ENCODE peak calls at places on chromosomes 7 and 10, in seven cellular contexts. One of them, this sample, is unnamed.

GRCh38 chr7:28351450-28351849 is 60.9 kb upstream of the CREB5 start:
- DNase-seq in glutamatergic neuron: no peak
- DNase-seq in H7: no peak
- DNase-seq in choroid plexus epithelial cell: no peak
- DNase-seq in naive thymus-derived CD4-positive, alpha-beta T cell: no peak
- DNase-seq in GDM1: no peak
- DNase-seq in stimulated activated CD4-positive, alpha-beta T cell treated with anti-CD3 and anti-CD28 coated beads, Interleukin-1b, Interleukin-23, amount 100 ng/mL, for 4 hours: no peak
- DNase-seq in this sample: no peak

GRCh38 chr7:84237533-84238173 is 43.1 kb upstream of the SEMA3A start:
- DNase-seq in glutamatergic neuron: no peak
- DNase-seq in H7: no peak
- DNase-seq in choroid plexus epithelial cell: peak
- DNase-seq in naive thymus-derived CD4-positive, alpha-beta T cell: no peak
- DNase-seq in GDM1: no peak
- DNase-seq in stimulated activated CD4-positive, alpha-beta T cell treated with anti-CD3 and anti-CD28 coated beads, Interleukin-1b, Interleukin-23, amount 100 ng/mL, for 4 hours: no peak
- DNase-seq in this sample: no peak

GRCh38 chr7:25675789-25676474 is 447.6 kb upstream of the NPVF start:
- DNase-seq in glutamatergic neuron: no peak
- DNase-seq in H7: no peak
- DNase-seq in choroid plexus epithelial cell: no peak
- DNase-seq in naive thymus-derived CD4-positive, alpha-beta T cell: no peak
- DNase-seq in GDM1: no peak
- DNase-seq in stimulated activated CD4-positive, alpha-beta T cell treated with anti-CD3 and anti-CD28 coated beads, Interleukin-1b, Interleukin-23, amount 100 ng/mL, for 4 hours: no peak
- DNase-seq in this sample: no peak

GRCh38 chr10:24910574-24910973 is 41.8 kb downstream of the PRTFDC1 start:
- DNase-seq in glutamatergic neuron: no peak
- DNase-seq in H7: no peak
- DNase-seq in choroid plexus epithelial cell: no peak
- DNase-seq in naive thymus-derived CD4-positive, alpha-beta T cell: no peak
- DNase-seq in GDM1: no peak
- DNase-seq in stimulated activated CD4-positive, alpha-beta T cell treated with anti-CD3 and anti-CD28 coated beads, Interleukin-1b, Interleukin-23, amount 100 ng/mL, for 4 hours: no peak
- DNase-seq in this sample: no peak

GRCh38 chr7:157811946-157812345 is 475.1 kb downstream of the DNAJB6 start:
- DNase-seq in glutamatergic neuron: no peak
- DNase-seq in H7: no peak
- DNase-seq in choroid plexus epithelial cell: no peak
- DNase-seq in naive thymus-derived CD4-positive, alpha-beta T cell: no peak
- DNase-seq in GDM1: no peak
- DNase-seq in stimulated activated CD4-positive, alpha-beta T cell treated with anti-CD3 and anti-CD28 coated beads, Interleukin-1b, Interleukin-23, amount 100 ng/mL, for 4 hours: no peak
- DNase-seq in this sample: no peak

GRCh38 chr10:63396123-63396719 is 69.6 kb downstream of the JMJD1C start:
- DNase-seq in glutamatergic neuron: no peak
- DNase-seq in H7: no peak
- DNase-seq in choroid plexus epithelial cell: peak
- DNase-seq in naive thymus-derived CD4-positive, alpha-beta T cell: no peak
- DNase-seq in GDM1: no peak
- DNase-seq in stimulated activated CD4-positive, alpha-beta T cell treated with anti-CD3 and anti-CD28 coated beads, Interleukin-1b, Interleukin-23, amount 100 ng/mL, for 4 hours: no peak
- DNase-seq in this sample: no peak

GRCh38 chr10:101897633-101898032 is 54.0 kb upstream of the KCNIP2 start:
- DNase-seq in glutamatergic neuron: no peak
- DNase-seq in H7: no peak
- DNase-seq in choroid plexus epithelial cell: peak
- DNase-seq in naive thymus-derived CD4-positive, alpha-beta T cell: no peak
- DNase-seq in GDM1: no peak
- DNase-seq in stimulated activated CD4-positive, alpha-beta T cell treated with anti-CD3 and anti-CD28 coated beads, Interleukin-1b, Interleukin-23, amount 100 ng/mL, for 4 hours: no peak
- DNase-seq in this sample: no peak

GRCh38 chr10:120552262-120552661 is 95.2 kb downstream of the PLPP4 start:
- DNase-seq in glutamatergic neuron: no peak
- DNase-seq in H7: no peak
- DNase-seq in choroid plexus epithelial cell: no peak
- DNase-seq in naive thymus-derived CD4-positive, alpha-beta T cell: no peak
- DNase-seq in GDM1: no peak
- DNase-seq in stimulated activated CD4-positive, alpha-beta T cell treated with anti-CD3 and anti-CD28 coated beads, Interleukin-1b, Interleukin-23, amount 100 ng/mL, for 4 hours: no peak
- DNase-seq in this sample: no peak

GRCh38 chr10:79422178-79422892 is 23.1 kb downstream of the ZCCHC24 start:
- DNase-seq in glutamatergic neuron: no peak
- DNase-seq in H7: no peak
- DNase-seq in choroid plexus epithelial cell: peak
- DNase-seq in naive thymus-derived CD4-positive, alpha-beta T cell: no peak
- DNase-seq in GDM1: no peak
- DNase-seq in stimulated activated CD4-positive, alpha-beta T cell treated with anti-CD3 and anti-CD28 coated beads, Interleukin-1b, Interleukin-23, amount 100 ng/mL, for 4 hours: no peak
- DNase-seq in this sample: no peak

GRCh38 chr10:43024524-43024923 is 52.3 kb upstream of the RET start:
- DNase-seq in glutamatergic neuron: no peak
- DNase-seq in H7: no peak
- DNase-seq in choroid plexus epithelial cell: no peak
- DNase-seq in naive thymus-derived CD4-positive, alpha-beta T cell: no peak
- DNase-seq in GDM1: no peak
- DNase-seq in stimulated activated CD4-positive, alpha-beta T cell treated with anti-CD3 and anti-CD28 coated beads, Interleukin-1b, Interleukin-23, amount 100 ng/mL, for 4 hours: no peak
- DNase-seq in this sample: no peak

GRCh38 chr10:5933909-5934546 is 43.3 kb downstream of the IL15RA start:
- DNase-seq in glutamatergic neuron: no peak
- DNase-seq in H7: no peak
- DNase-seq in choroid plexus epithelial cell: no peak
- DNase-seq in naive thymus-derived CD4-positive, alpha-beta T cell: no peak
- DNase-seq in GDM1: no peak
- DNase-seq in stimulated activated CD4-positive, alpha-beta T cell treated with anti-CD3 and anti-CD28 coated beads, Interleukin-1b, Interleukin-23, amount 100 ng/mL, for 4 hours: no peak
- DNase-seq in this sample: no peak

GRCh38 chr10:129662386-129662785 is 195.3 kb downstream of the MGMT start:
- DNase-seq in glutamatergic neuron: peak
- DNase-seq in H7: no peak
- DNase-seq in choroid plexus epithelial cell: no peak
- DNase-seq in naive thymus-derived CD4-positive, alpha-beta T cell: no peak
- DNase-seq in GDM1: no peak
- DNase-seq in stimulated activated CD4-positive, alpha-beta T cell treated with anti-CD3 and anti-CD28 coated beads, Interleukin-1b, Interleukin-23, amount 100 ng/mL, for 4 hours: no peak
- DNase-seq in this sample: no peak

GRCh38 chr7:148337166-148337565 is 253.4 kb upstream of the C7orf33 start:
- DNase-seq in glutamatergic neuron: no peak
- DNase-seq in H7: peak
- DNase-seq in choroid plexus epithelial cell: no peak
- DNase-seq in naive thymus-derived CD4-positive, alpha-beta T cell: no peak
- DNase-seq in GDM1: no peak
- DNase-seq in stimulated activated CD4-positive, alpha-beta T cell treated with anti-CD3 and anti-CD28 coated beads, Interleukin-1b, Interleukin-23, amount 100 ng/mL, for 4 hours: no peak
- DNase-seq in this sample: no peak

GRCh38 chr10:96683710-96684109 is 36.6 kb downstream of the PIK3AP1 start:
- DNase-seq in glutamatergic neuron: no peak
- DNase-seq in H7: no peak
- DNase-seq in choroid plexus epithelial cell: no peak
- DNase-seq in naive thymus-derived CD4-positive, alpha-beta T cell: no peak
- DNase-seq in GDM1: no peak
- DNase-seq in stimulated activated CD4-positive, alpha-beta T cell treated with anti-CD3 and anti-CD28 coated beads, Interleukin-1b, Interleukin-23, amount 100 ng/mL, for 4 hours: no peak
- DNase-seq in this sample: no peak

GRCh38 chr7:17963281-17963680 is 23.0 kb upstream of the SNX13 start:
- DNase-seq in glutamatergic neuron: no peak
- DNase-seq in H7: no peak
- DNase-seq in choroid plexus epithelial cell: peak
- DNase-seq in naive thymus-derived CD4-positive, alpha-beta T cell: no peak
- DNase-seq in GDM1: no peak
- DNase-seq in stimulated activated CD4-positive, alpha-beta T cell treated with anti-CD3 and anti-CD28 coated beads, Interleukin-1b, Interleukin-23, amount 100 ng/mL, for 4 hours: no peak
- DNase-seq in this sample: no peak

GRCh38 chr7:16098585-16099179 is 322.7 kb downstream of the CRPPA start:
- DNase-seq in glutamatergic neuron: no peak
- DNase-seq in H7: peak
- DNase-seq in choroid plexus epithelial cell: peak
- DNase-seq in naive thymus-derived CD4-positive, alpha-beta T cell: no peak
- DNase-seq in GDM1: no peak
- DNase-seq in stimulated activated CD4-positive, alpha-beta T cell treated with anti-CD3 and anti-CD28 coated beads, Interleukin-1b, Interleukin-23, amount 100 ng/mL, for 4 hours: no peak
- DNase-seq in this sample: no peak

GRCh38 chr7:140694592-140694991 is 1.9 kb upstream of the NDUFB2 start:
- DNase-seq in glutamatergic neuron: no peak
- DNase-seq in H7: no peak
- DNase-seq in choroid plexus epithelial cell: no peak
- DNase-seq in naive thymus-derived CD4-positive, alpha-beta T cell: no peak
- DNase-seq in GDM1: no peak
- DNase-seq in stimulated activated CD4-positive, alpha-beta T cell treated with anti-CD3 and anti-CD28 coated beads, Interleukin-1b, Interleukin-23, amount 100 ng/mL, for 4 hours: no peak
- DNase-seq in this sample: no peak

GRCh38 chr10:107614939-107615665 is 450.6 kb upstream of the SORCS1 start:
- DNase-seq in glutamatergic neuron: no peak
- DNase-seq in H7: no peak
- DNase-seq in choroid plexus epithelial cell: peak
- DNase-seq in naive thymus-derived CD4-positive, alpha-beta T cell: no peak
- DNase-seq in GDM1: no peak
- DNase-seq in stimulated activated CD4-positive, alpha-beta T cell treated with anti-CD3 and anti-CD28 coated beads, Interleukin-1b, Interleukin-23, amount 100 ng/mL, for 4 hours: no peak
- DNase-seq in this sample: no peak

GRCh38 chr7:111931016-111931517 is 275.1 kb downstream of the DOCK4 start:
- DNase-seq in glutamatergic neuron: no peak
- DNase-seq in H7: peak
- DNase-seq in choroid plexus epithelial cell: peak
- DNase-seq in naive thymus-derived CD4-positive, alpha-beta T cell: no peak
- DNase-seq in GDM1: no peak
- DNase-seq in stimulated activated CD4-positive, alpha-beta T cell treated with anti-CD3 and anti-CD28 coated beads, Interleukin-1b, Interleukin-23, amount 100 ng/mL, for 4 hours: no peak
- DNase-seq in this sample: no peak

GRCh38 chr7:100430450-100431285 is 1.0 kb downstream of the MEPCE start:
- DNase-seq in glutamatergic neuron: no peak
- DNase-seq in H7: peak
- DNase-seq in choroid plexus epithelial cell: no peak
- DNase-seq in naive thymus-derived CD4-positive, alpha-beta T cell: no peak
- DNase-seq in GDM1: no peak
- DNase-seq in stimulated activated CD4-positive, alpha-beta T cell treated with anti-CD3 and anti-CD28 coated beads, Interleukin-1b, Interleukin-23, amount 100 ng/mL, for 4 hours: peak
- DNase-seq in this sample: no peak

GRCh38 chr10:7592627-7593026 is 74.1 kb downstream of the ITIH5 start:
- DNase-seq in glutamatergic neuron: no peak
- DNase-seq in H7: no peak
- DNase-seq in choroid plexus epithelial cell: no peak
- DNase-seq in naive thymus-derived CD4-positive, alpha-beta T cell: no peak
- DNase-seq in GDM1: no peak
- DNase-seq in stimulated activated CD4-positive, alpha-beta T cell treated with anti-CD3 and anti-CD28 coated beads, Interleukin-1b, Interleukin-23, amount 100 ng/mL, for 4 hours: no peak
- DNase-seq in this sample: no peak

GRCh38 chr10:114058297-114058696 is 14.6 kb downstream of the ADRB1 start:
- DNase-seq in glutamatergic neuron: no peak
- DNase-seq in H7: no peak
- DNase-seq in choroid plexus epithelial cell: no peak
- DNase-seq in naive thymus-derived CD4-positive, alpha-beta T cell: no peak
- DNase-seq in GDM1: no peak
- DNase-seq in stimulated activated CD4-positive, alpha-beta T cell treated with anti-CD3 and anti-CD28 coated beads, Interleukin-1b, Interleukin-23, amount 100 ng/mL, for 4 hours: no peak
- DNase-seq in this sample: no peak

GRCh38 chr10:29966269-29966668 is 93.1 kb downstream of the JCAD start:
- DNase-seq in glutamatergic neuron: no peak
- DNase-seq in H7: peak
- DNase-seq in choroid plexus epithelial cell: no peak
- DNase-seq in naive thymus-derived CD4-positive, alpha-beta T cell: no peak
- DNase-seq in GDM1: no peak
- DNase-seq in stimulated activated CD4-positive, alpha-beta T cell treated with anti-CD3 and anti-CD28 coated beads, Interleukin-1b, Interleukin-23, amount 100 ng/mL, for 4 hours: no peak
- DNase-seq in this sample: no peak

GRCh38 chr7:151351967-151352366 is 10.4 kb downstream of the NUB1 start:
- DNase-seq in glutamatergic neuron: no peak
- DNase-seq in H7: no peak
- DNase-seq in choroid plexus epithelial cell: no peak
- DNase-seq in naive thymus-derived CD4-positive, alpha-beta T cell: peak
- DNase-seq in GDM1: peak
- DNase-seq in stimulated activated CD4-positive, alpha-beta T cell treated with anti-CD3 and anti-CD28 coated beads, Interleukin-1b, Interleukin-23, amount 100 ng/mL, for 4 hours: no peak
- DNase-seq in this sample: peak

GRCh38 chr10:103834436-103835095 is 20.8 kb downstream of the SH3PXD2A start:
- DNase-seq in glutamatergic neuron: no peak
- DNase-seq in H7: no peak
- DNase-seq in choroid plexus epithelial cell: no peak
- DNase-seq in naive thymus-derived CD4-positive, alpha-beta T cell: no peak
- DNase-seq in GDM1: no peak
- DNase-seq in stimulated activated CD4-positive, alpha-beta T cell treated with anti-CD3 and anti-CD28 coated beads, Interleukin-1b, Interleukin-23, amount 100 ng/mL, for 4 hours: no peak
- DNase-seq in this sample: no peak

GRCh38 chr10:4708123-4708759 is 117.8 kb upstream of the AKR1E2 start:
- DNase-seq in glutamatergic neuron: peak
- DNase-seq in H7: peak
- DNase-seq in choroid plexus epithelial cell: no peak
- DNase-seq in naive thymus-derived CD4-positive, alpha-beta T cell: no peak
- DNase-seq in GDM1: no peak
- DNase-seq in stimulated activated CD4-positive, alpha-beta T cell treated with anti-CD3 and anti-CD28 coated beads, Interleukin-1b, Interleukin-23, amount 100 ng/mL, for 4 hours: no peak
- DNase-seq in this sample: no peak

GRCh38 chr10:114384181-114384580 is 20.1 kb downstream of the AFAP1L2 start:
- DNase-seq in glutamatergic neuron: no peak
- DNase-seq in H7: no peak
- DNase-seq in choroid plexus epithelial cell: no peak
- DNase-seq in naive thymus-derived CD4-positive, alpha-beta T cell: no peak
- DNase-seq in GDM1: no peak
- DNase-seq in stimulated activated CD4-positive, alpha-beta T cell treated with anti-CD3 and anti-CD28 coated beads, Interleukin-1b, Interleukin-23, amount 100 ng/mL, for 4 hours: no peak
- DNase-seq in this sample: no peak

GRCh38 chr7:668139-668871 is 58.2 kb upstream of the DNAAF5 start:
- DNase-seq in glutamatergic neuron: no peak
- DNase-seq in H7: no peak
- DNase-seq in choroid plexus epithelial cell: peak
- DNase-seq in naive thymus-derived CD4-positive, alpha-beta T cell: no peak
- DNase-seq in GDM1: no peak
- DNase-seq in stimulated activated CD4-positive, alpha-beta T cell treated with anti-CD3 and anti-CD28 coated beads, Interleukin-1b, Interleukin-23, amount 100 ng/mL, for 4 hours: no peak
- DNase-seq in this sample: no peak

GRCh38 chr10:69696073-69696731 is 66.2 kb downstream of the FAM241B start:
- DNase-seq in glutamatergic neuron: peak
- DNase-seq in H7: peak
- DNase-seq in choroid plexus epithelial cell: peak
- DNase-seq in naive thymus-derived CD4-positive, alpha-beta T cell: no peak
- DNase-seq in GDM1: no peak
- DNase-seq in stimulated activated CD4-positive, alpha-beta T cell treated with anti-CD3 and anti-CD28 coated beads, Interleukin-1b, Interleukin-23, amount 100 ng/mL, for 4 hours: no peak
- DNase-seq in this sample: no peak

GRCh38 chr7:57651006-57651405 is 201.0 kb downstream of the ZNF716 start:
- DNase-seq in glutamatergic neuron: no peak
- DNase-seq in H7: peak
- DNase-seq in choroid plexus epithelial cell: no peak
- DNase-seq in naive thymus-derived CD4-positive, alpha-beta T cell: no peak
- DNase-seq in GDM1: no peak
- DNase-seq in stimulated activated CD4-positive, alpha-beta T cell treated with anti-CD3 and anti-CD28 coated beads, Interleukin-1b, Interleukin-23, amount 100 ng/mL, for 4 hours: no peak
- DNase-seq in this sample: no peak

GRCh38 chr7:112699725-112700513 is 90.3 kb downstream of the TMEM168 start:
- DNase-seq in glutamatergic neuron: no peak
- DNase-seq in H7: no peak
- DNase-seq in choroid plexus epithelial cell: no peak
- DNase-seq in naive thymus-derived CD4-positive, alpha-beta T cell: no peak
- DNase-seq in GDM1: no peak
- DNase-seq in stimulated activated CD4-positive, alpha-beta T cell treated with anti-CD3 and anti-CD28 coated beads, Interleukin-1b, Interleukin-23, amount 100 ng/mL, for 4 hours: no peak
- DNase-seq in this sample: no peak

GRCh38 chr7:44212581-44213184 is 11.9 kb downstream of the YKT6 start:
- DNase-seq in glutamatergic neuron: no peak
- DNase-seq in H7: no peak
- DNase-seq in choroid plexus epithelial cell: no peak
- DNase-seq in naive thymus-derived CD4-positive, alpha-beta T cell: no peak
- DNase-seq in GDM1: no peak
- DNase-seq in stimulated activated CD4-positive, alpha-beta T cell treated with anti-CD3 and anti-CD28 coated beads, Interleukin-1b, Interleukin-23, amount 100 ng/mL, for 4 hours: no peak
- DNase-seq in this sample: no peak

GRCh38 chr10:93383562-93383981 is 98.6 kb downstream of the MYOF start:
- DNase-seq in glutamatergic neuron: no peak
- DNase-seq in H7: no peak
- DNase-seq in choroid plexus epithelial cell: peak
- DNase-seq in naive thymus-derived CD4-positive, alpha-beta T cell: no peak
- DNase-seq in GDM1: no peak
- DNase-seq in stimulated activated CD4-positive, alpha-beta T cell treated with anti-CD3 and anti-CD28 coated beads, Interleukin-1b, Interleukin-23, amount 100 ng/mL, for 4 hours: no peak
- DNase-seq in this sample: no peak

GRCh38 chr10:16440396-16441105 is 3.7 kb downstream of the PTER start:
- DNase-seq in glutamatergic neuron: no peak
- DNase-seq in H7: no peak
- DNase-seq in choroid plexus epithelial cell: peak
- DNase-seq in naive thymus-derived CD4-positive, alpha-beta T cell: no peak
- DNase-seq in GDM1: no peak
- DNase-seq in stimulated activated CD4-positive, alpha-beta T cell treated with anti-CD3 and anti-CD28 coated beads, Interleukin-1b, Interleukin-23, amount 100 ng/mL, for 4 hours: no peak
- DNase-seq in this sample: no peak

GRCh38 chr10:15344876-15345285 is 26.2 kb downstream of the FAM171A1 start:
- DNase-seq in glutamatergic neuron: no peak
- DNase-seq in H7: no peak
- DNase-seq in choroid plexus epithelial cell: peak
- DNase-seq in naive thymus-derived CD4-positive, alpha-beta T cell: no peak
- DNase-seq in GDM1: no peak
- DNase-seq in stimulated activated CD4-positive, alpha-beta T cell treated with anti-CD3 and anti-CD28 coated beads, Interleukin-1b, Interleukin-23, amount 100 ng/mL, for 4 hours: no peak
- DNase-seq in this sample: no peak

GRCh38 chr10:111175786-111176185 is 99.0 kb downstream of the ADRA2A start:
- DNase-seq in glutamatergic neuron: peak
- DNase-seq in H7: no peak
- DNase-seq in choroid plexus epithelial cell: no peak
- DNase-seq in naive thymus-derived CD4-positive, alpha-beta T cell: no peak
- DNase-seq in GDM1: no peak
- DNase-seq in stimulated activated CD4-positive, alpha-beta T cell treated with anti-CD3 and anti-CD28 coated beads, Interleukin-1b, Interleukin-23, amount 100 ng/mL, for 4 hours: no peak
- DNase-seq in this sample: no peak

GRCh38 chr10:3451516-3452185 is 279.1 kb upstream of the PITRM1 start:
- DNase-seq in glutamatergic neuron: no peak
- DNase-seq in H7: no peak
- DNase-seq in choroid plexus epithelial cell: no peak
- DNase-seq in naive thymus-derived CD4-positive, alpha-beta T cell: no peak
- DNase-seq in GDM1: no peak
- DNase-seq in stimulated activated CD4-positive, alpha-beta T cell treated with anti-CD3 and anti-CD28 coated beads, Interleukin-1b, Interleukin-23, amount 100 ng/mL, for 4 hours: no peak
- DNase-seq in this sample: no peak

GRCh38 chr7:121032645-121033460 is 44.3 kb downstream of the CPED1 start:
- DNase-seq in glutamatergic neuron: no peak
- DNase-seq in H7: no peak
- DNase-seq in choroid plexus epithelial cell: no peak
- DNase-seq in naive thymus-derived CD4-positive, alpha-beta T cell: no peak
- DNase-seq in GDM1: no peak
- DNase-seq in stimulated activated CD4-positive, alpha-beta T cell treated with anti-CD3 and anti-CD28 coated beads, Interleukin-1b, Interleukin-23, amount 100 ng/mL, for 4 hours: no peak
- DNase-seq in this sample: no peak